ENCODE peak calls at places on chromosome 19, in six cellular contexts. One of them, this sample, is unnamed.

GRCh38 chr19:29528350-29528945 is 2.7 kb downstream of the VSTM2B start:
- DNase-seq in uterus: no peak
- DNase-seq in A549: peak; percentile 90
- DNase-seq in breast epithelium: no peak
- DNase-seq in IMR-90: peak; percentile 58
- DNase-seq in body of pancreas: peak; percentile 40
- DNase-seq in this sample: no peak

GRCh38 chr19:53521373-53522202 is 16.4 kb upstream of the ZNF331 start:
- DNase-seq in uterus: no peak
- DNase-seq in A549: no peak
- DNase-seq in breast epithelium: no peak
- DNase-seq in IMR-90: no peak
- DNase-seq in body of pancreas: no peak
- DNase-seq in this sample: no peak

GRCh38 chr19:799076-799881 is 2.0 kb downstream of the PTBP1 start:
- DNase-seq in uterus: no peak
- DNase-seq in A549: no peak
- DNase-seq in breast epithelium: no peak
- DNase-seq in IMR-90: peak; percentile 49
- DNase-seq in body of pancreas: no peak
- DNase-seq in this sample: no peak

GRCh38 chr19:15378529-15379082 is 981 bp downstream of the AKAP8 start:
- DNase-seq in uterus: no peak
- DNase-seq in A549: peak; percentile 31
- DNase-seq in breast epithelium: no peak
- DNase-seq in IMR-90: peak; percentile 41
- DNase-seq in body of pancreas: peak; percentile 56
- DNase-seq in this sample: no peak

GRCh38 chr19:37936166-37936565 is 29.2 kb downstream of the SIPA1L3 start:
- DNase-seq in uterus: no peak
- DNase-seq in A549: peak; percentile 55
- DNase-seq in breast epithelium: no peak
- DNase-seq in IMR-90: no peak
- DNase-seq in body of pancreas: peak; percentile 58
- DNase-seq in this sample: no peak

GRCh38 chr19:1853295-1854031 is 5.2 kb upstream of the REXO1 start:
- DNase-seq in uterus: no peak
- DNase-seq in A549: peak; percentile 89
- DNase-seq in breast epithelium: peak; percentile 87
- DNase-seq in IMR-90: peak; percentile 68
- DNase-seq in body of pancreas: peak; percentile 88
- DNase-seq in this sample: no peak

GRCh38 chr19:6064016-6064702 is 46.1 kb downstream of the RFX2 start:
- DNase-seq in uterus: peak; percentile 16
- DNase-seq in A549: peak; percentile 35
- DNase-seq in breast epithelium: peak; percentile 44
- DNase-seq in IMR-90: no peak
- DNase-seq in body of pancreas: peak; percentile 9
- DNase-seq in this sample: no peak

GRCh38 chr19:6108721-6109633 is 1.3 kb downstream of the RFX2 start:
- DNase-seq in uterus: peak; percentile 82
- DNase-seq in A549: peak; percentile 37
- DNase-seq in breast epithelium: peak; percentile 60
- DNase-seq in IMR-90: peak; percentile 66
- DNase-seq in body of pancreas: peak; percentile 34
- DNase-seq in this sample: no peak

GRCh38 chr19:7968796-7969559 is 25.5 kb upstream of the TIMM44 start:
- DNase-seq in uterus: no peak
- DNase-seq in A549: no peak
- DNase-seq in breast epithelium: no peak
- DNase-seq in IMR-90: no peak
- DNase-seq in body of pancreas: no peak
- DNase-seq in this sample: no peak

GRCh38 chr19:32178401-32178800 is 167.0 kb upstream of the ZNF507 start:
- DNase-seq in uterus: no peak
- DNase-seq in A549: no peak
- DNase-seq in breast epithelium: no peak
- DNase-seq in IMR-90: no peak
- DNase-seq in body of pancreas: no peak
- DNase-seq in this sample: no peak

GRCh38 chr19:38665950-38666661 is 18.7 kb downstream of the ACTN4 start:
- DNase-seq in uterus: peak; percentile 87
- DNase-seq in A549: peak; percentile 86
- DNase-seq in breast epithelium: peak; percentile 70
- DNase-seq in IMR-90: peak; percentile 51
- DNase-seq in body of pancreas: peak; percentile 70
- DNase-seq in this sample: no peak

GRCh38 chr19:1154731-1155351 is 19.2 kb downstream of the SBNO2 start:
- DNase-seq in uterus: peak; percentile 90
- DNase-seq in A549: peak; percentile 84
- DNase-seq in breast epithelium: peak; percentile 81
- DNase-seq in IMR-90: peak; percentile 86
- DNase-seq in body of pancreas: peak; percentile 54
- DNase-seq in this sample: no peak

GRCh38 chr19:44848036-44848804 is 2.1 kb downstream of the NECTIN2 start:
- DNase-seq in uterus: peak; percentile 44
- DNase-seq in A549: no peak
- DNase-seq in breast epithelium: no peak
- DNase-seq in IMR-90: peak; percentile 57
- DNase-seq in body of pancreas: peak; percentile 34
- DNase-seq in this sample: no peak

GRCh38 chr19:47661571-47661970 is 51.7 kb upstream of the EHD2 start:
- DNase-seq in uterus: no peak
- DNase-seq in A549: no peak
- DNase-seq in breast epithelium: no peak
- DNase-seq in IMR-90: no peak
- DNase-seq in body of pancreas: no peak
- DNase-seq in this sample: no peak

GRCh38 chr19:12052057-12052570 is 647 bp downstream of the ZNF878 start:
- DNase-seq in uterus: no peak
- DNase-seq in A549: no peak
- DNase-seq in breast epithelium: no peak
- DNase-seq in IMR-90: peak; percentile 14
- DNase-seq in body of pancreas: no peak
- DNase-seq in this sample: no peak

GRCh38 chr19:6378036-6378435 is 2.3 kb upstream of the PSPN start:
- DNase-seq in uterus: peak; percentile 59
- DNase-seq in A549: no peak
- DNase-seq in breast epithelium: no peak
- DNase-seq in IMR-90: peak; percentile 41
- DNase-seq in body of pancreas: no peak
- DNase-seq in this sample: no peak

GRCh38 chr19:27775395-27775794 is 1437.6 kb downstream of the UQCRFS1 start:
- DNase-seq in uterus: no peak
- DNase-seq in A549: peak; percentile 58
- DNase-seq in breast epithelium: no peak
- DNase-seq in IMR-90: no peak
- DNase-seq in body of pancreas: no peak
- DNase-seq in this sample: no peak

GRCh38 chr19:35511337-35511736 is 2.1 kb downstream of the DMKN start:
- DNase-seq in uterus: no peak
- DNase-seq in A549: no peak
- DNase-seq in breast epithelium: no peak
- DNase-seq in IMR-90: no peak
- DNase-seq in body of pancreas: no peak
- DNase-seq in this sample: no peak

GRCh38 chr19:35509018-35509652 is 4.3 kb downstream of the DMKN start:
- DNase-seq in uterus: no peak
- DNase-seq in A549: peak; percentile 53
- DNase-seq in breast epithelium: no peak
- DNase-seq in IMR-90: no peak
- DNase-seq in body of pancreas: peak; percentile 76
- DNase-seq in this sample: no peak

GRCh38 chr19:35508129-35508528 is 5.3 kb downstream of the DMKN start:
- DNase-seq in uterus: no peak
- DNase-seq in A549: no peak
- DNase-seq in breast epithelium: no peak
- DNase-seq in IMR-90: no peak
- DNase-seq in body of pancreas: no peak
- DNase-seq in this sample: no peak

GRCh38 chr19:35510626-35510964 is 2.9 kb downstream of the DMKN start:
- DNase-seq in uterus: no peak
- DNase-seq in A549: no peak
- DNase-seq in breast epithelium: no peak
- DNase-seq in IMR-90: no peak
- DNase-seq in body of pancreas: no peak
- DNase-seq in this sample: no peak

DNA sequence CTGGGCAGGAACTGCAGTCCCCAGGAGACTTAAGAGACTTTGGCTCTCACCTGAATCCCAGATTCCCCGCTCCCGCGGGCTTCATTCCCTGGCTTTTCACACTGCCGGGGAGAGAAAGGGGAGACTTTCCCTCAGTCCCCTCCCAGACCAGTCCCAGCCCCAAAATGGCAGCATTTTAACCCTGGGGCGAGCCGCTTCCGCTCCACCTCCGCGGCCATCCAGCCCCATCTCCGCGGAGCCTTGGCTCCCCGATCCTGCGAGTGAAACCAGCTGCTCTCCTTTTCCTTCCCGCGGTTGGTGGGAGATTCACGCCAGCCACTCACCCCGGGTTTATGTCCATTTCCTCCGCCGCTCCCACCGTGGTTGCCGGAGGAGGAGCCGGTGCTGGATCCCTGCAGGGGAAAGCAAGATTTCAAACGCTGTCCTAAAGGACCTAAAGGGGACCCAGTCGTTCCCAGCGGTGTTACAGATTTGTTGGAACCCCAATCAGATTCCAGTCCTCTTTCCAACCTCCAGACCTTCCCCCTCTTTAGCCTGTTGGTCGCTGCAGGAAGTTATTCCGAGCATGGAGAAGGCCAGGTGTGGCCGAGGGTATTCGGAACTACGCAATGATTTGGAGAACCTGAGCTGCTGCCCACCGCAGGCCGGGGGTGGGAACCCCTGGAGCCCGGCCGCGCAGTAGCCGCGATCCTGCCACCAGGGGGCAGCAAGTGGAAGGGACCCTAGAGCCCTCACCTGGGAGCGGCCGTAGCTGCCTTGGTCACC is 3.4 kb downstream of the DMKN start:
- DNase-seq in uterus: peak; percentile 74
- DNase-seq in A549: peak; percentile 73
- DNase-seq in breast epithelium: peak; percentile 78
- DNase-seq in IMR-90: peak; percentile 22
- DNase-seq in body of pancreas: peak; percentile 92
- DNase-seq in this sample: no peak
- H3K27ac ChIP-seq in uterus: peak overlapping the region; percentile 72
- H3K27ac ChIP-seq in A549: peak overlapping the region; percentile 80
- H3K27ac ChIP-seq in breast epithelium: peak overlapping the region; percentile 87
- H3K27ac ChIP-seq in IMR-90: no peak overlapping the region
- H3K27ac ChIP-seq in body of pancreas: peak overlapping the region; percentile 74
- H3K27ac ChIP-seq in this sample: peak overlapping the region; percentile 82

GRCh38 chr19:10292789-10293636 is 3.3 kb downstream of the ICAM5 start:
- DNase-seq in uterus: no peak
- DNase-seq in A549: no peak
- DNase-seq in breast epithelium: no peak
- DNase-seq in IMR-90: no peak
- DNase-seq in body of pancreas: no peak
- DNase-seq in this sample: no peak
- H3K4me1 ChIP-seq in uterus: peaks cover 36% of the 10 kb centered on the region
- H3K4me1 ChIP-seq in A549: peaks cover 16% of the 10 kb centered on the region
- H3K4me1 ChIP-seq in breast epithelium: peaks cover 27% of the 10 kb centered on the region
- H3K4me1 ChIP-seq in IMR-90: peaks cover 15% of the 10 kb centered on the region
- H3K4me1 ChIP-seq in body of pancreas: peaks cover 61% of the 10 kb centered on the region
- H3K4me1 ChIP-seq in this sample: peaks cover 57% of the 10 kb centered on the region

GRCh38 chr19:52270266-52270885 is 989 bp downstream of the ZNF766 start:
- DNase-seq in uterus: no peak
- DNase-seq in A549: peak; percentile 41
- DNase-seq in breast epithelium: no peak
- DNase-seq in IMR-90: peak; percentile 17
- DNase-seq in body of pancreas: no peak
- DNase-seq in this sample: no peak

GRCh38 chr19:52273301-52273700 is 3.9 kb downstream of the ZNF766 start:
- DNase-seq in uterus: no peak
- DNase-seq in A549: no peak
- DNase-seq in breast epithelium: no peak
- DNase-seq in IMR-90: no peak
- DNase-seq in body of pancreas: no peak
- DNase-seq in this sample: no peak

GRCh38 chr19:52274191-52274590 is 4.8 kb downstream of the ZNF766 start:
- DNase-seq in uterus: no peak
- DNase-seq in A549: no peak
- DNase-seq in breast epithelium: no peak
- DNase-seq in IMR-90: no peak
- DNase-seq in body of pancreas: no peak
- DNase-seq in this sample: no peak

DNA sequence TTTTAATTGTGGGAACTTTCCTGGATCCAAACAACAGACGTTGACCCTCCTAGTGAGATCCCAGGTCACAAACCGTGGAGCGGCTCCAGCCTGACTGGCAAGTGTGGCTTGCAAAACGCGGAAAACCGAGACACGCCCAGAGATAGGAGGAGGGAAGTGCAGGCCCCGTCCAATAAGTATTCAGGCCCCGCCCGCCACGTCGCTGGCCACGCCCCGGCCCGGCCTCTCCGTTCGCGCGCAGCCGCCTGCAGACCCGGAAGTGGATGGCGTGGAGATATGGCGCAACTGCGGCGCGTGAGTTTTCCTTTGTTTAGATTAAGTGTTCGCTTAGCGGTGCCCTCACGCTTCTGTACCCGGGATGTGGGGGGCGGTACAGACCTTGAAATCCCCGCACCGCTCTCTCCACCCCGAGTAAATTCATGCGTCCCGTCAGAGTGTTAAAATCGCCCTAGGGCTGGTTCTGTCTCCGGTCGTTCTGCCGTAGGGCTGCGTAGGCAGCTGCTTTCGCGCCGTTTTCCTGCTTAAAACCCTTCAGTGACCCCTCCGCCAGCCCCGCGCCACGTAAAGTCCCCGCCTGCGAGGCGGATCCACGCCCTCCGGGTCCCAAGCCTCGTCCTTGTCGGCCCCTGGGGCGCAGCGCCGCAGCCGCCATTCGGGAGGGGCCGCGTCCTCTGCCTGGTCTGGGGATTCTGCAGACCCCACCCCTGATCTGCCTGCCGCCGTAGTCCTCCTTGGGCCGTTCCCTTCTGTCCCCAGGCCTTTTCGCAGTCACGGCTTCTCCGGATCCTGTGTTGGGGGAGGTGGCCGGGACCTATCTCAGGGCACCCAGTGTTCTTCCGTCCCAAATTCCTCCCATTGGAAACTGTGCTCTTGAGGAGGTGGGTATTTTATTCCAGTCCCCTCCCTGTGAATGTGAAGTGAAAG is at the start of gene ZNF766:
- DNase-seq in uterus: peak; percentile 98
- DNase-seq in A549: peak; percentile 97
- DNase-seq in breast epithelium: peak; percentile 98
- DNase-seq in IMR-90: peak; percentile 94
- DNase-seq in body of pancreas: peak; percentile 98
- DNase-seq in this sample: peak; percentile 83
- TF ChIP-seq POLR2A in uterus: peak; percentile 94
- TF ChIP-seq POLR2A in A549: peak; percentile 57
- TF ChIP-seq POLR2A in breast epithelium: peak; percentile 92
- TF ChIP-seq POLR2A in IMR-90: peak; percentile 85
- TF ChIP-seq POLR2A in body of pancreas: peak; percentile 67
- TF ChIP-seq POLR2A in this sample: no peak

DNA sequence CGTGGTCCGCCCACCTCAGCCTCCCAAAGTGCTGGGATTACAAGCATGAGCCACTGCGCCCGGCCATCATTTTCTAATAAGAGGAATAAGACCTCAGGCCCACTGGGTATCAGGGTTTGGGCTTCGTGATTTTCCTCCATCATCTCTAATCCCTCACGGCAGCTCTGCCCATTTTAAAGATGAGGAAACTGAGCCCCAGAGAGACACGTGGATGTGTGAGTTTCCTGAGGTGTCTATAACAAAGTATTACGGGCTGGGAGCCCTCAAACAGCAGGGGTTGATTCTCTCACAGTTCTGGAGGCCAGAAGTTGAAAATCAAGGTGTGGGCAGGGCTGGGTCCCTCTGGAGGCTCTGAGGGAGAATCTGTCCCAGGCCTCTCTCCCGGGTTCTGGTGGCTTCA is 33.7 kb downstream of the MYO9B start:
- DNase-seq in uterus: no peak
- DNase-seq in A549: no peak
- DNase-seq in breast epithelium: no peak
- DNase-seq in IMR-90: no peak
- DNase-seq in body of pancreas: no peak
- DNase-seq in this sample: no peak
- H3K27ac ChIP-seq in uterus: peak overlapping the region; percentile 93
- H3K27ac ChIP-seq in A549: peak overlapping the region; percentile 29
- H3K27ac ChIP-seq in breast epithelium: peak overlapping the region; percentile 8
- H3K27ac ChIP-seq in IMR-90: peak overlapping the region; percentile 23
- H3K27ac ChIP-seq in body of pancreas: no peak overlapping the region
- H3K27ac ChIP-seq in this sample: peak overlapping the region; percentile 76

This sample was measured in esophagus squamous epithelium.